ENCODE peak calls at places on chromosomes 5 and 9, in five cellular contexts. One of them, this sample, is unnamed.
A peak's percentile ranks its signal among the peaks of the same experiment; 100 is the strongest.

GRCh38 chr5:106459541-106459940 is 1211.2 kb downstream of the EFNA5 start:
- DNase-seq in dorsolateral prefrontal cortex: no peak
- DNase-seq in SJSA1: no peak
- DNase-seq in RWPE1: no peak
- DNase-seq in H9: no peak
- DNase-seq in this sample: no peak

GRCh38 chr9:93107151-93107824 is 11.3 kb downstream of the CARD19 start:
- DNase-seq in dorsolateral prefrontal cortex: no peak
- DNase-seq in SJSA1: no peak
- DNase-seq in RWPE1: no peak
- DNase-seq in H9: no peak
- DNase-seq in this sample: no peak

GRCh38 chr5:102959055-102959454 is 160.9 kb downstream of the GIN1 start:
- DNase-seq in dorsolateral prefrontal cortex: no peak
- DNase-seq in SJSA1: peak; percentile 90
- DNase-seq in RWPE1: peak; percentile 77
- DNase-seq in H9: no peak
- DNase-seq in this sample: no peak

GRCh38 chr5:1171340-1171941 is 30.0 kb upstream of the SLC6A19 start:
- DNase-seq in dorsolateral prefrontal cortex: no peak
- DNase-seq in SJSA1: peak; percentile 60
- DNase-seq in RWPE1: peak; percentile 43
- DNase-seq in H9: no peak
- DNase-seq in this sample: no peak

GRCh38 chr9:123368023-123368422 is 12.0 kb downstream of the CRB2 start:
- DNase-seq in dorsolateral prefrontal cortex: no peak
- DNase-seq in SJSA1: no peak
- DNase-seq in RWPE1: no peak
- DNase-seq in H9: no peak
- DNase-seq in this sample: no peak

GRCh38 chr9:96075111-96075510 is 199.6 kb downstream of the ERCC6L2 start:
- DNase-seq in dorsolateral prefrontal cortex: no peak
- DNase-seq in SJSA1: peak; percentile 37
- DNase-seq in RWPE1: no peak
- DNase-seq in H9: no peak
- DNase-seq in this sample: no peak

GRCh38 chr5:78750281-78750680 is 101.7 kb upstream of the LHFPL2 start:
- DNase-seq in dorsolateral prefrontal cortex: no peak
- DNase-seq in SJSA1: no peak
- DNase-seq in RWPE1: no peak
- DNase-seq in H9: no peak
- DNase-seq in this sample: no peak

GRCh38 chr5:98050583-98050982 is 722.9 kb upstream of the RGMB start:
- DNase-seq in dorsolateral prefrontal cortex: no peak
- DNase-seq in SJSA1: no peak
- DNase-seq in RWPE1: peak; percentile 5
- DNase-seq in H9: no peak
- DNase-seq in this sample: no peak

GRCh38 chr9:76741524-76741923 is 22.7 kb upstream of the PCA3 start:
- DNase-seq in dorsolateral prefrontal cortex: no peak
- DNase-seq in SJSA1: no peak
- DNase-seq in RWPE1: no peak
- DNase-seq in H9: no peak
- DNase-seq in this sample: no peak

GRCh38 chr5:71932131-71932635 is 175.1 kb upstream of the MAP1B start:
- DNase-seq in dorsolateral prefrontal cortex: no peak
- DNase-seq in SJSA1: no peak
- DNase-seq in RWPE1: no peak
- DNase-seq in H9: no peak
- DNase-seq in this sample: no peak

GRCh38 chr5:143177263-143177994 is 226.1 kb downstream of the NR3C1 start:
- DNase-seq in dorsolateral prefrontal cortex: peak; percentile 45
- DNase-seq in SJSA1: peak; percentile 84
- DNase-seq in RWPE1: peak; percentile 96
- DNase-seq in H9: no peak
- DNase-seq in this sample: no peak

DNA sequence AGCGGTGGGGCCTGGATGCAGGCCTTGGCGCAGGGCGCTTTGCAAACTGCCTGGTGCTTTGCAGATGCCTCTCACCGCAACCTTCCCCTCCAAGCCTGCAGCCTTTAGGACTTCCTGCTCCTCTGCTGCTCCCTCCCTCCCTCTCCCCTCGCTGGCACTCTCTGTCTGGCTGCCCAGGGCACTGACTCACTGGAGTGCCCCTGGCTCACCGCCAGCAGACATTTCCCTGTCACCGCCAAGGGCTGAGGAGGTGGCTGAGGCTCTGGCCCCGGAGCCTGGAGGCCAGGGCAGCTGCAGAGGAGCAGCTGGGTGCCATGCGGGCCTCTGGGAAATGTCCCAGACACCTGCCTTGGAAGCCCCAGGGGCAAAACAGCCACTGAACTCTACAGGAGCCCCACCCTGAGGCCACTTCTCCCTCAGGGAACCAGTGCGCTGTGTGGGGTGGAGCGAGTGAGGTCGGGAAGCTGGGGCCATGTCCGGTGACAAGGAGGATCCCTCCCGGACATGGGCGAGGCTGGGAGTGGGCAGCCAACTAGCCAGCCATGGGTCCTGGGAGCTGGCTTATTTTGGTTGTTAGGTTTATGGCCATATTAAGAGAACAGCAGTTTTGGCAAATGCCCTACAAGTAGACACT is 53.4 kb downstream of the TENT4A start:
- DNase-seq in dorsolateral prefrontal cortex: peak; percentile 66
- DNase-seq in SJSA1: peak; percentile 86
- DNase-seq in RWPE1: peak; percentile 93
- DNase-seq in H9: no peak
- DNase-seq in this sample: peak; percentile 52
- H3K27ac ChIP-seq in dorsolateral prefrontal cortex: no peak overlapping the region
- H3K27ac ChIP-seq in SJSA1: no peak overlapping the region
- H3K27ac ChIP-seq in RWPE1: peak overlapping the region; percentile 90
- H3K27ac ChIP-seq in H9: no peak overlapping the region
- H3K27ac ChIP-seq in this sample: no peak overlapping the region

DNA sequence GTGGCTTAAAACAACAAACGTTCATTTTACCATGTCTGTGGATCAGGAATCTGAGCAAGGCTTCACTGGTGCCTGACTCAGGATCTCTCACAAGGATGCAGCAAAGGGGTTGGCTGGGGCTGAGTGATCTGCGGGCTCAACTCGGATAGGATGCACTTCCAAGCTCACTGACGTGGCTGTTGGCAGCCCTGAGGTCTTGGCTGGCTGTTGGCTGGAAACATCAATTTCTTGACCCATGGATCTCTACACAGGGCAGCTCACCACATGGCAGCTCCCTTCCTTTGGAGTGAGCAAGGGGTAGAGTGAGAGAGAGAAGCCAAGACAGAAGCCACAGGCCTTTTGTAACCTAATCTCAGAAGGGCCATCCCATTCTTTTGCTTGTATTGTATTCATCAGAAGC is 202.1 kb downstream of the NXNL2 start:
- DNase-seq in dorsolateral prefrontal cortex: no peak
- DNase-seq in SJSA1: no peak
- DNase-seq in RWPE1: no peak
- DNase-seq in H9: no peak
- DNase-seq in this sample: no peak
- H3K27ac ChIP-seq in dorsolateral prefrontal cortex: no peak overlapping the region
- H3K27ac ChIP-seq in SJSA1: no peak overlapping the region
- H3K27ac ChIP-seq in RWPE1: no peak overlapping the region
- H3K27ac ChIP-seq in H9: no peak overlapping the region
- H3K27ac ChIP-seq in this sample: no peak overlapping the region

DNA sequence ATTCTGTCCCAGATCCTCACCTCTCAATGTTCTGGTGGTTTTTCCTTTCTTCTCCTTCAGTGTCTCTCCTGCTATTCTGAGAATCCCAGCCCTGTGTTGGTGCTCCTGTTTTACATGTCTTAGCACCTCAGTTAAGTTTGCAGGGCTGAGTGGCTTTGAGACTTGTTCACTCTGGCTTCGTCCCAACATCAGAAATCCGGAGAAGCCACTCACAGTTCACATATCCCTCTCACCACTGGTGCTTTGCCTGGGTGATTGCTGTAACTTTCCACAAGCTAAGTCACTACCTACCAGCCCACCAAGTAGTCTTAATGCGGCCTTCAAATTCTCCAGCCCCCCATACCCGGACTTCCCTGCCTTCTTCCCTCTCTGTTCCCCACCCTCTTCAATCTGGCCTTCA is 40.2 kb downstream of the CYFIP2 start:
- DNase-seq in dorsolateral prefrontal cortex: no peak
- DNase-seq in SJSA1: no peak
- DNase-seq in RWPE1: no peak
- DNase-seq in H9: no peak
- DNase-seq in this sample: no peak
- H3K27ac ChIP-seq in dorsolateral prefrontal cortex: no peak overlapping the region
- H3K27ac ChIP-seq in SJSA1: no peak overlapping the region
- H3K27ac ChIP-seq in RWPE1: no peak overlapping the region
- H3K27ac ChIP-seq in H9: no peak overlapping the region
- H3K27ac ChIP-seq in this sample: no peak overlapping the region

DNA sequence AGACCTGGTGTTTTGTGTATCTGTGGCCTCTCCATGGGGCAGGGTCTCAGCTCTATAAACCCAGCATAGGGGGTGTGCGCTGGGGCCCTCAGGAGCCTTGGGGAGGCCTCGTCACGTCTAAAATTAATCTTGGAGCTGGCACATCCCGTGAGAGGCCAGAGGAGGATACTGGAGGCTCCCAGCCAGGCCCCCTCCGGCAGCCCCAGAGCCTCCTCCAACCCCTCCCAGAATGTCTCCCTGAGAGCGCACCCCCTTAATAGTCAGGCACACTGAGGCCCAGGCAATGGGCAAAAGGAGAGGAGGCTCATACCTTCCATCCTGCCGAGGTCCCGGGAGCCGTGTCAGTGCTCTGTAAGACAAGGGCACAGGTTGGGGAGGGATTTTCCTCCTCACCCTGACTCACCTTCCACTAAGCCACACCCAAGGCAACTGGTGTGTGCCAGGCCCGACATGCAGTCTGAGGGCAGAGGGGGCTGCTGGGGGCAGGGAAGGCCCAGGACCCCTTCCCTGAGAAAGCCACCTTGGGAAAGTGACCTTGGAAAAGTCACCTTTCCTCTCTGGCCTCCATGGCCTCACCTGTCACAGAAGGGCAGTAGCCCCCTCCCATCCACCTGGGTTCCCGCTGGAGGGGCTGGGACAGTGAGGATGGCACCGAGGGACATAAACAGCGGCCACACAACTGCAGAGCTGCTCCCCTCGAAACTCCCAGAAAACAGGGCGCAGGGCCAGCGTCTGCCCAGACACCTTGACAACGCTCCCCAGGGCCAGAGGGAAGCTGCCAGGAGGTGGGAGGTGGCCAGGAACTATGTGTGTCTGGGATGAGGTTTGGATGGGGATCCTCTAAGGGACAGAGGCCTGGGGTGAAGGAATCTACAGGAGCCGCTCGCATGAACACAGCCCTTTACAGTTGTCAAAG is 2.9 kb downstream of the AK1 start:
- DNase-seq in dorsolateral prefrontal cortex: no peak
- DNase-seq in SJSA1: no peak
- DNase-seq in RWPE1: peak; percentile 88
- DNase-seq in H9: no peak
- DNase-seq in this sample: no peak
- H3K27ac ChIP-seq in dorsolateral prefrontal cortex: peak overlapping the region; percentile 65
- H3K27ac ChIP-seq in SJSA1: no peak overlapping the region
- H3K27ac ChIP-seq in RWPE1: peak overlapping the region; percentile 87
- H3K27ac ChIP-seq in H9: no peak overlapping the region
- H3K27ac ChIP-seq in this sample: peak overlapping the region; percentile 78

DNA sequence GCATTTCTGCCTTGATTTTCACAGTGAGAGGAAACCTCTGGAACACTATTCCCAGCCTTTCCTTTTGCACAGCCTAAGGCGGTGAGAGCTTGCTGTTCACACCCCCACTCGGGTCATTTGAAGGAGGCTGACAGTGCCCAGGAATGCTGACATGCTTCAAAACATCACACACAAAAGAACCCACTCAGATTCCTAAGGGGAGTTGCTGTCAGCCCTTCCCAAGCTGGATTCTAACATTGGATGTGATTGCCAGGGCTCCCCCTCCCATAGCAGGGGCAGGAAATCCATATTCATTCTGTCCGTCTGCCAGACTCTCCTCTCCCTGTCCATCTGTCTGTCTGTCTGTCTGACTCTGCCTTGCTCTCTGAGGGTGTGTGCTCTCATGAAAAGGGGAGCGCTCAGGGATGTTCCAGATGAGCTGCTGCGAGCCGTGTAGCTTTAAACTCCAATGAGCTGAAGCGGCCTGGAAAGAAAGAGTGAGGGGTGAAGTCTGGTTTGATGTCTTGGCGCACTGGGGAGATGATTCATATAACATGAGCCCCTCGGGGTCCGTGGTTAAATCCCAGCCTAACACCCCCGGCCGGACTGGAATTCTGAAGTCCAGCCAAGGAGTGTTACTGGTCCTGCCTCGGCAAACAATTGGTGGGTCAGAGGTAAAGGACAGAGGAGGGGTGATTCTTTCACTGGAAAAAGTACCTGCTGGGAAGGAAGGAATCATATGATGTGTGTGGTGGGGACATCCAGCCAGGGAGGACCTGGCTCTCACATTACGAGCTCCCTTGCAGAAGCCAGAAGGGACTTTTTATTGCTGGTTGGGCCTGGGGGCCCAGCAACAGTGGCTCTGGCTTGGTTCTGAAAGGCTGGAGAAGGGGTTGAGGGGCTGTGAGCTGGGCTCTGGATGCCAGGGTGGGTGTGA is 517.1 kb downstream of the CCDC171 start:
- DNase-seq in dorsolateral prefrontal cortex: no peak
- DNase-seq in SJSA1: no peak
- DNase-seq in RWPE1: no peak
- DNase-seq in H9: no peak
- DNase-seq in this sample: no peak
- H3K27ac ChIP-seq in dorsolateral prefrontal cortex: no peak overlapping the region
- H3K27ac ChIP-seq in SJSA1: no peak overlapping the region
- H3K27ac ChIP-seq in RWPE1: no peak overlapping the region
- H3K27ac ChIP-seq in H9: no peak overlapping the region
- H3K27ac ChIP-seq in this sample: no peak overlapping the region

DNA sequence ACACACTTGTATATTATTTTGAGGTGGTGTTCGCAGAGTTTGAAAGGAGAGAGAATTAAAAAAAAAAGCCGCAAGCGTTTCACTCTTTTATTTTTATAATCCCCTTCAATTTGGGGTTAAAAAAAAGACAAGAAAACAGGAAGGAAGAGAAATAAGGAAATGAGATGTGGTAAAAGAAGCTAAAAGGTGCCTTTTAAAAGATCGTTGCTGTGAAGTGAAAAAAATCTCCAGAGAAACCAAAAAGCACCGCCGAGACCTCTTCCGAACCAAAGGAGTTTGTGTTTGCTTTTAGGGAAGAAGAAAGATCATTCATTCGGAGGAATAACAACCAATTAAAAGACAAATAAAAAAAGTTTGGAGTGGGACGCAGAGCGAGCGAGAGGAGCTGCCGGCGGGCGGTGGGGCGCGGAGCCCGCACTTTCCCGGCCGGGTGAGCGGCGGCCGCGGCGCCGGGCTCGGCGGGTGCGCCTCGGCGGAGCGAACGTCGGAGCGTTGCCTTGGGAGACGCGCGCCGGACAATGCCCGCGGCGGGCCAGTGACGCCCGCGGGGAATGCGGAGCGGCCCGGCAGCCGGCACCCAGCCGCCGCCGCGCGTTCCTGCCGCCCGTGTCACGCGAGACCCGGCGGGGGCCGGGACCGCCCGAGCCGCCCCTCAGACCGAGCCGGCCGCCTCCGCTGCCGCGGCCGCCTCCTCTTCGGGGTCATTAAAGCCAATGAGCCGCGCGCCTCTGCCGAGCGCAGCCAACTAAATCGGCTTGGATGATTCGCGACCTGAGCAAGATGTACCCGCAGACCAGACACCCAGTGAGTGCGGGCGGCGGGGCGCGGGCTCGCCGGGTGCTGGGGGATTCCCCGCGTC is 496 bp downstream of the TLE4 start:
- DNase-seq in dorsolateral prefrontal cortex: no peak
- DNase-seq in SJSA1: peak; percentile 33
- DNase-seq in RWPE1: peak; percentile 48
- DNase-seq in H9: peak; percentile 42
- DNase-seq in this sample: peak; percentile 59
- H3K27ac ChIP-seq in dorsolateral prefrontal cortex: peak overlapping the region; percentile 98
- H3K27ac ChIP-seq in SJSA1: peak overlapping the region; percentile 89
- H3K27ac ChIP-seq in RWPE1: peak overlapping the region; percentile 93
- H3K27ac ChIP-seq in H9: no peak overlapping the region
- H3K27ac ChIP-seq in this sample: peak overlapping the region; percentile 96